ENCODE peak calls at places on chromosomes 4 and X, in five cellular contexts. One of them, this sample, is unnamed.

GRCh38 chr4:17560065-17560673 is 16.8 kb upstream of the LAP3 start:
- DNase-seq in ACHN: no peak
- DNase-seq in ecto neural progenitor cell: no peak
- DNase-seq in CD8-positive, alpha-beta T cell: no peak
- DNase-seq in midbrain: no peak
- DNase-seq in this sample: no peak

GRCh38 chr4:138870739-138871633 is 144.6 kb upstream of the NOCT start:
- DNase-seq in ACHN: peak
- DNase-seq in ecto neural progenitor cell: peak
- DNase-seq in CD8-positive, alpha-beta T cell: no peak
- DNase-seq in midbrain: peak
- DNase-seq in this sample: no peak

GRCh38 chrX:19643203-19643602 is 127.9 kb upstream of the MAP3K15 start:
- DNase-seq in CD8-positive, alpha-beta T cell: no peak
- DNase-seq in ACHN: no peak
- DNase-seq in ecto neural progenitor cell: no peak
- DNase-seq in midbrain: no peak
- DNase-seq in this sample: no peak

GRCh38 chrX:111270339-111270738 is at the start of gene CAPN6:
- DNase-seq in midbrain: no peak
- DNase-seq in ACHN: no peak
- DNase-seq in ecto neural progenitor cell: peak
- DNase-seq in CD8-positive, alpha-beta T cell: no peak
- DNase-seq in this sample: no peak

GRCh38 chr4:36285784-36286480 is 4.5 kb downstream of the DTHD1 start:
- DNase-seq in midbrain: no peak
- DNase-seq in ACHN: peak
- DNase-seq in ecto neural progenitor cell: no peak
- DNase-seq in CD8-positive, alpha-beta T cell: peak
- DNase-seq in this sample: no peak

GRCh38 chr4:103397527-103397926 is 199.4 kb upstream of the CENPE start:
- DNase-seq in ecto neural progenitor cell: no peak
- DNase-seq in ACHN: no peak
- DNase-seq in midbrain: no peak
- DNase-seq in CD8-positive, alpha-beta T cell: no peak
- DNase-seq in this sample: no peak

GRCh38 chrX:20988118-20988517 is 386.1 kb upstream of the CNKSR2 start:
- DNase-seq in ACHN: no peak
- DNase-seq in CD8-positive, alpha-beta T cell: no peak
- DNase-seq in ecto neural progenitor cell: no peak
- DNase-seq in midbrain: no peak
- DNase-seq in this sample: no peak

GRCh38 chr4:170003071-170004070 is 22.8 kb downstream of the MFAP3L start:
- DNase-seq in ecto neural progenitor cell: no peak
- DNase-seq in ACHN: no peak
- DNase-seq in midbrain: peak
- DNase-seq in CD8-positive, alpha-beta T cell: no peak
- DNase-seq in this sample: no peak

GRCh38 chrX:134949271-134949670 is 41.5 kb upstream of the SMIM10 start:
- DNase-seq in ecto neural progenitor cell: no peak
- DNase-seq in CD8-positive, alpha-beta T cell: no peak
- DNase-seq in ACHN: no peak
- DNase-seq in midbrain: no peak
- DNase-seq in this sample: no peak

GRCh38 chr4:176400816-176401461 is 81.2 kb downstream of the SPCS3 start:
- DNase-seq in ACHN: peak
- DNase-seq in midbrain: no peak
- DNase-seq in ecto neural progenitor cell: no peak
- DNase-seq in CD8-positive, alpha-beta T cell: no peak
- DNase-seq in this sample: no peak

GRCh38 chr4:38950159-38950558 is 82.0 kb downstream of the TMEM156 start:
- DNase-seq in CD8-positive, alpha-beta T cell: no peak
- DNase-seq in ACHN: no peak
- DNase-seq in ecto neural progenitor cell: no peak
- DNase-seq in midbrain: no peak
- DNase-seq in this sample: no peak

GRCh38 chr4:147388016-147388415 is 92.9 kb upstream of the EDNRA start:
- DNase-seq in ACHN: no peak
- DNase-seq in ecto neural progenitor cell: no peak
- DNase-seq in midbrain: no peak
- DNase-seq in CD8-positive, alpha-beta T cell: no peak
- DNase-seq in this sample: no peak

GRCh38 chrX:9019151-9019550 is 14.8 kb downstream of the FAM9B start:
- DNase-seq in ecto neural progenitor cell: no peak
- DNase-seq in ACHN: no peak
- DNase-seq in CD8-positive, alpha-beta T cell: no peak
- DNase-seq in midbrain: no peak
- DNase-seq in this sample: no peak

GRCh38 chr4:186761281-186761897 is 37.7 kb upstream of the FAT1 start:
- DNase-seq in CD8-positive, alpha-beta T cell: no peak
- DNase-seq in midbrain: peak
- DNase-seq in ACHN: no peak
- DNase-seq in ecto neural progenitor cell: no peak
- DNase-seq in this sample: no peak

This sample was measured in posterior vena cava.